ENCODE peak calls at places on chromosomes 2 and 18, in nine cellular contexts. R is OCI-LY7, V is HCT116, A is upper lobe of left lung, U is A549, J is cardiac muscle cell, T is tibial artery, E is breast epithelium, P is colonic mucosa. Y is an unnamed sample. For H3K4me1, the result is how much of the 10 kb centered on the place peaks cover.

GRCh38 chr2:18645315-18645714 is 55.9 kb upstream of the NT5C1B start:
- DNase-seq in R (no peak), V (no peak), A (no peak), U (no peak), J (no peak), T (no peak), E (no peak), P (no peak), Y (no peak)

GRCh38 chr2:45273412-45274189 is 264.3 kb upstream of the SIX2 start:
- DNase-seq in R (no peak), V (no peak), A (no peak), U (no peak), J (no peak), T (no peak), E (no peak), P (no peak), Y (no peak)

GRCh38 chr2:10659898-10660568 is 29.7 kb downstream of the NOL10 start:
- DNase-seq in R (no peak), V (peak), A (no peak), U (peak), J (peak), T (no peak), E (no peak), P (peak), Y (peak)

GRCh38 chr2:220670461-220670979 is 901.6 kb downstream of the EPHA4 start:
- DNase-seq in R (no peak), V (no peak), A (no peak), U (no peak), J (peak), T (no peak), E (no peak), P (peak), Y (no peak)

GRCh38 chr18:48589797-48590519 is 51.1 kb downstream of the CTIF start:
- DNase-seq in R (no peak), V (no peak), A (no peak), U (no peak), J (no peak), T (peak), E (peak), P (no peak), Y (peak)

GRCh38 chr2:123036300-123036699 is 988.8 kb upstream of the CNTNAP5 start:
- DNase-seq in R (no peak), V (no peak), A (no peak), U (no peak), J (no peak), T (no peak), E (no peak), P (no peak), Y (no peak)

GRCh38 chr2:191114403-191114886 is 36.3 kb downstream of the STAT4 start:
- DNase-seq in R (no peak), V (no peak), A (no peak), U (peak), J (no peak), T (no peak), E (no peak), P (no peak), Y (no peak)

GRCh38 chr2:44943031-44943692 is 1.7 kb downstream of the SIX3 start:
- DNase-seq in R (no peak), V (no peak), A (peak), U (no peak), J (no peak), T (no peak), E (no peak), P (no peak), Y (peak)

GRCh38 chr2:241314181-241314932 is 1.1 kb downstream of the HDLBP start:
- DNase-seq in R (no peak), V (peak), A (no peak), U (peak), J (no peak), T (no peak), E (no peak), P (no peak), Y (no peak)

GRCh38 chr2:217667545-217667944 is 335.2 kb downstream of the TNS1 start:
- DNase-seq in R (no peak), V (no peak), A (no peak), U (no peak), J (no peak), T (peak), E (no peak), P (no peak), Y (no peak)

GRCh38 chr2:30428827-30429461 is 18.1 kb upstream of the LCLAT1 start:
- DNase-seq in R (no peak), V (no peak), A (no peak), U (no peak), J (no peak), T (no peak), E (no peak), P (no peak), Y (no peak)

DNA sequence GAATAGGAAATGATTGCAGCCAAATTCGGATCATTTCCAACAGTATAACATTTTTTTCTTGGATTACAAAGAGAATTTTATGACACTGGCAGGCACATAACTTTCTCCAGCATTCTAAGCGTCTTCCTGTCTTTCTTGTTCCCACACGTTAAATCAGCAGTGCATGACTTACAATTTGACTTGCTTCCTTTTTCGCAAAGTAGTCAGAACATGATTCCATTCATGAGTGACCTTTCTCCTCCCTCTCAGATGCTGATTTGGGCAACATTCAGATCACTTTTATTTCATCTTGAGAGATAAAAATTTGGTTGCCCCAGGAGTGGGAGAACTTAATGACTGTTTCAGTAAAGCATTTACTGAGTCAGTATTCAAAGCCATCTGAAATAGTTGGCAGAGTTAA is 858.7 kb upstream of the ACVR2A start:
- DNase-seq in R (no peak), V (no peak), A (no peak), U (no peak), J (no peak), T (no peak), E (no peak), P (no peak), Y (no peak)
- H3K4me1 ChIP-seq in R (under half), V (under half), A (under half), U (under half), J (under half), T (under half), E (under half), P (under half), Y (under half)

GRCh38 chr2:189113963-189114362 is 65.6 kb downstream of the COL5A2 start:
- DNase-seq in R (no peak), V (no peak), A (no peak), U (no peak), J (no peak), T (no peak), E (no peak), P (no peak), Y (no peak)

GRCh38 chr2:189116984-189117383 is 62.6 kb downstream of the COL5A2 start:
- DNase-seq in R (no peak), V (no peak), A (no peak), U (no peak), J (no peak), T (no peak), E (no peak), P (no peak), Y (no peak)

GRCh38 chr2:189116059-189116458 is 63.5 kb downstream of the COL5A2 start:
- DNase-seq in R (no peak), V (no peak), A (no peak), U (no peak), J (no peak), T (no peak), E (no peak), P (no peak), Y (no peak)

GRCh38 chr2:189118386-189118785 is 61.2 kb downstream of the COL5A2 start:
- DNase-seq in R (no peak), V (no peak), A (no peak), U (no peak), J (no peak), T (no peak), E (no peak), P (no peak), Y (no peak)

DNA sequence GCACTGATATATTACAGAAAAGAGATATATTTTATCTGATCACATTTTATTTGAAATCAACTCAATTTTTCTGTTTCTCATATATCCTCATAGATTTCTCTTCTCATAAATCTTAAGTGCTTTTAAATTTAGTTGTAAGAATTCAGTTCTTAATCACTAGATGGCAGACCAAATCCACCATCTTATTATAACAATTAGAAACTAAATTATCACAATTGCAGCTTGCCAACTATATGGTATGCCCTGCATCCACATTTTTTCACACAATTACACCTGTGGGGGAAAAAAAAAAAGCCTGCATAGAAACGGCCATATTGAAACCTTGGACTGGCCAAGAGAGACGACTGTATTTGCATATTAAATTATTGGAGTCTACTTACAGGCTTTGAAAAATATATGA is 64.4 kb downstream of the COL5A2 start:
- DNase-seq in R (no peak), V (peak), A (no peak), U (no peak), J (no peak), T (no peak), E (no peak), P (no peak), Y (no peak)
- TF ChIP-seq CTCF in R (peak), V (no peak), A (no peak), U (peak), J (peak), T (peak), E (no peak), P (no peak), Y (no peak)

GRCh38 chr2:36379710-36380448 is 24.3 kb downstream of the CRIM1 start:
- DNase-seq in R (no peak), V (no peak), A (no peak), U (no peak), J (no peak), T (no peak), E (no peak), P (peak), Y (no peak)

GRCh38 chr2:36376319-36376765 is 20.8 kb downstream of the CRIM1 start:
- DNase-seq in R (no peak), V (no peak), A (no peak), U (peak), J (peak), T (peak), E (peak), P (peak), Y (peak)

GRCh38 chr2:36374586-36374985 is 19.0 kb downstream of the CRIM1 start:
- DNase-seq in R (no peak), V (no peak), A (no peak), U (peak), J (no peak), T (no peak), E (no peak), P (no peak), Y (no peak)

GRCh38 chr2:36380624-36381481 is 25.3 kb downstream of the CRIM1 start:
- DNase-seq in R (no peak), V (no peak), A (peak), U (peak), J (no peak), T (no peak), E (no peak), P (peak), Y (peak)

DNA sequence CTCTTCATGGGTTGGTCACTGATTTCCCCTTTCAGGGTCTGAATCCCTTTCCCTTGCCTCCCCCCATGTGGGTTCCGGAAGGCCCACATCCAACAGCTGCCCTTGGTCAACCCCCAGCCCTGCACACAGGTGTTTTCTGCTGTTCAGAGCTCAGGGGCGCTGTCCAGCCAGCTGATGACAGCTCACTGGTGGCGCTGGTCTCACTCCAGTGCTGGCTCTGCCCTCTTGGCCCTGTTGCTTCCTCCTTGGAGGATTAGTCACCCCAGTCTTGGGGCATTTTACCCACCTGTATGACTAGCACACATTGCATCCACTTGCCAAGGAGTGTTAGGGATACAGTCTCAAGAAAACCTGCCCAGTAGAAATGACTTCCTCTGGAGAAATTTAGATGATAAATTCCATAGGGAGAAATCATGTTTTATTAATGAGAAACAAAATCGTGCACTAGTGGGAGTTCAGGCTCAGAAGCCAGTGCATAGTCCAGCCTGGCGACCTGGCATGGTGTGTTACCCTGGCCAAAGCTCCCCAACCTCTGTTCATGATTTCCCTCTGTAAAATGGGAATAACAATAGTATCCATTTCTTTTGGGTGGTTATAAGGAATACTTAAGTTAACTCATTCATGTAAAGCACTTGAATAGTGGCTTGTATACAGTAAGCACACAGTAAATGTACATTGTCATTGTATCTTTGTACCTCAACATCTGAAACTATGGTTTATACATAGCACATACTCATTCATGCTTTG is 21.6 kb downstream of the CRIM1 start:
- DNase-seq in R (no peak), V (no peak), A (peak), U (peak), J (peak), T (no peak), E (peak), P (peak), Y (no peak)
- H3K4me1 ChIP-seq in R (under half), V (half or more), A (half or more), U (half or more), J (under half), T (half or more), E (under half), P (under half), Y (under half)

DNA sequence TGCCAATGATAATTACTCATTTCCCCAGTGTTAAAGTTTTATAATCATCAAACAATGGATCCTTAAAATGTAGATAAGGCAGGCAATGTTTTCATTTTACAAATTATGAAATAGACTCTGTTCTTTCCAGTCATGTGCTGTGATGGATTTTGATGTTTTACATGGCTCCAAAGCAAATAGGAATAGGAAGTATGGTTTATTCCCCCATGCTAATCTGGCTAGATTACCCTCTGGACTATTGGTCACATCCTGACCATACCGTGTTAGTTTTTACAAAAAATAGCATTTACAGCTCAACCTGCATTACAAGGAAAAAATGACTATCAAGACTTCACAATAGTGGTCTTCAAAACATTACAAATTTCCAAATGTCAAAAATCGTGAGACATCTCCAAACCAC is 1941.0 kb upstream of the CELF4 start:
- DNase-seq in R (no peak), V (no peak), A (no peak), U (no peak), J (no peak), T (no peak), E (no peak), P (no peak), Y (no peak)
- TF ChIP-seq CTCF in R (no peak), V (no peak), A (no peak), U (no peak), J (no peak), T (no peak), E (no peak), P (no peak), Y (no peak)

DNA sequence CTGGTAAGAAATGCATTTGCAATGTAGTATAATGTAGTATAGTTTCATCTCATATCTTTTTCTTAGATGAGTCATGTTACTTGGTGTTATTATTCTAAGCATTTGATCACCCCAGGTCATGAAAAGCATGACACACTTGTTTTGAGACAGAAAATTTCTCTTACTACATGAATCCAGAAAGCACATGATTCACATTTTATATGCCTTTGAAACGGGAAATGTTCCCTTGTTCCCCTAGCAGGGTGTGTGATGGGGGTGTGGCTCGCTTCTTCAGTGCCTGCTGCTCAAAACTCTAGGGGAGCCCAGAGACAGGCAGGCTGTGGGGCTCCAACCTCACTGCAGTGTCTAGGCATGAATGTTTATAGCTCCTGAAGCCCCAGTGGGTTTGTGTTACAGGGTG is 116.0 kb upstream of the RAB27B start:
- DNase-seq in R (no peak), V (no peak), A (no peak), U (peak), J (no peak), T (no peak), E (no peak), P (peak), Y (no peak)
- H3K4me1 ChIP-seq in R (under half), V (under half), A (under half), U (under half), J (under half), T (under half), E (under half), P (under half), Y (under half)

GRCh38 chr2:104804148-104804890 is 49.6 kb upstream of the POU3F3 start:
- DNase-seq in R (no peak), V (no peak), A (no peak), U (no peak), J (no peak), T (no peak), E (no peak), P (no peak), Y (peak)
- TF ChIP-seq CTCF in R (no peak), V (no peak), A (no peak), U (no peak), J (no peak), T (no peak), E (no peak), P (no peak), Y (no peak)

GRCh38 chr2:239346676-239347075 is 54.1 kb downstream of the HDAC4 start:
- DNase-seq in R (no peak), V (no peak), A (no peak), U (no peak), J (no peak), T (no peak), E (no peak), P (no peak), Y (no peak)
- H3K4me1 ChIP-seq in R (under half), V (under half), A (under half), U (under half), J (under half), T (under half), E (under half), P (under half), Y (under half)

Y was measured in BE2C.